ENCODE peak calls at places on chromosomes 16 and 17, in five cellular contexts. R is body of pancreas, L is GM04503, F is left ventricle myocardium inferior, W is AG09319. I is an unnamed sample.

GRCh38 chr16:79294568-79294967 is 306.0 kb downstream of the MAF start:
- DNase-seq in W (no peak), R (no peak), L (no peak), F (no peak), I (no peak)

GRCh38 chr16:54926166-54926838 is 4.4 kb upstream of the IRX5 start:
- DNase-seq in L (no peak), F (no peak), W (no peak), R (no peak), I (no peak)

GRCh38 chr17:28532063-28532960 is 20.1 kb downstream of the UNC119 start:
- DNase-seq in R (no peak), F (no peak), W (no peak), L (no peak), I (no peak)

GRCh38 chr17:8122391-8122922 is 1.4 kb downstream of the HES7 start:
- DNase-seq in L (no peak), R (no peak), F (no peak), W (no peak), I (no peak)

GRCh38 chr17:2170023-2170422 is 115.1 kb downstream of the HIC1 start:
- DNase-seq in L (no peak), R (no peak), W (no peak), F (no peak), I (no peak)

GRCh38 chr16:12392585-12393089 is 411.1 kb downstream of the CPPED1 start:
- DNase-seq in L (peak; percentile 29), F (no peak), R (peak; percentile 14), W (no peak), I (no peak)

GRCh38 chr17:20228860-20229259 is 219.7 kb downstream of the SPECC1 start:
- DNase-seq in R (no peak), F (no peak), L (no peak), W (no peak), I (no peak)

GRCh38 chr16:48282636-48283263 is 35.4 kb upstream of the ABCC11 start:
- DNase-seq in W (no peak), F (no peak), R (no peak), L (no peak), I (no peak)

GRCh38 chr16:90020260-90020837 is 1.1 kb upstream of the DBNDD1 start:
- DNase-seq in F (no peak), W (no peak), L (no peak), R (no peak), I (no peak)

GRCh38 chr17:15384142-15384803 is 42.9 kb upstream of the TEKT3 start:
- DNase-seq in W (no peak), F (peak; percentile 71), L (no peak), R (no peak), I (no peak)

GRCh38 chr17:16936536-16937310 is 35.2 kb downstream of the TNFRSF13B start:
- DNase-seq in W (no peak), F (peak; percentile 1), L (no peak), R (no peak), I (no peak)

GRCh38 chr17:76506408-76507328 is 5.4 kb upstream of the RHBDF2 start:
- DNase-seq in W (no peak), L (no peak), F (peak; percentile 80), R (peak; percentile 85), I (peak; percentile 87)

GRCh38 chr17:76585649-76586593 is at the start of gene ST6GALNAC2:
- DNase-seq in W (no peak), R (peak; percentile 80), F (peak; percentile 69), L (no peak), I (peak; percentile 72)

GRCh38 chr17:16945513-16946201 is 26.3 kb downstream of the TNFRSF13B start:
- DNase-seq in R (peak; percentile 66), W (no peak), F (no peak), L (no peak), I (no peak)

GRCh38 chr16:65121870-65122723 is at the start of gene CDH11:
- DNase-seq in W (peak; percentile 87), F (peak; percentile 60), R (peak; percentile 16), L (no peak), I (peak; percentile 90)

GRCh38 chr17:9258115-9259020 is 237.1 kb downstream of the NTN1 start:
- DNase-seq in F (no peak), W (no peak), R (no peak), L (no peak), I (no peak)

GRCh38 chr17:43125133-43125966 is at the start of gene BRCA1:
- DNase-seq in W (peak; percentile 97), R (peak; percentile 96), F (peak; percentile 85), L (peak; percentile 96), I (peak; percentile 94)

GRCh38 chr16:10740000-10740844 is 3.4 kb upstream of the NUBP1 start:
- DNase-seq in L (no peak), F (no peak), W (no peak), R (peak; percentile 67), I (no peak)

GRCh38 chr16:56348168-56349085 is 76.9 kb downstream of the AMFR start:
- DNase-seq in L (no peak), W (no peak), R (no peak), F (no peak), I (peak; percentile 32)

GRCh38 chr17:60095381-60095780 is 16.7 kb upstream of the HEATR6 start:
- DNase-seq in W (no peak), L (no peak), R (no peak), F (no peak), I (no peak)

GRCh38 chr17:36825956-36826350 is 111.3 kb upstream of the LHX1 start:
- DNase-seq in R (no peak), L (no peak), F (no peak), W (no peak), I (no peak)

GRCh38 chr17:21061158-21061835 is 18.5 kb upstream of the USP22 start:
- DNase-seq in W (no peak), F (no peak), R (no peak), L (no peak), I (no peak)

GRCh38 chr16:87369796-87370719 is 13.5 kb downstream of the FBXO31 start:
- DNase-seq in F (peak; percentile 50), R (no peak), L (no peak), W (no peak), I (peak; percentile 51)

GRCh38 chr16:11583889-11584565 is 2.7 kb downstream of the LITAF start:
- DNase-seq in W (no peak), F (peak; percentile 9), L (no peak), R (peak; percentile 28), I (peak; percentile 52)

GRCh38 chr16:1048442-1049112 is 24.0 kb upstream of the SSTR5 start:
- DNase-seq in R (peak; percentile 51), F (peak; percentile 75), L (no peak), W (no peak), I (peak; percentile 70)

GRCh38 chr16:62035115-62036092 is 834 bp downstream of the CDH8 start:
- DNase-seq in F (no peak), L (no peak), W (no peak), R (no peak), I (no peak)

GRCh38 chr16:57747496-57747895 is 11.9 kb downstream of the KATNB1 start:
- DNase-seq in W (no peak), R (no peak), F (no peak), L (no peak), I (no peak)

GRCh38 chr17:330993-331701 is 21.5 kb downstream of the RPH3AL start:
- DNase-seq in R (peak; percentile 57), L (no peak), W (no peak), F (peak; percentile 81), I (peak; percentile 79)

GRCh38 chr16:1772908-1773702 is at the start of gene MRPS34:
- DNase-seq in F (peak; percentile 86), R (peak; percentile 87), L (no peak), W (peak; percentile 42), I (peak; percentile 94)

GRCh38 chr16:86984975-86985655 is 332.1 kb downstream of the C16orf95 start:
- DNase-seq in R (no peak), L (no peak), F (peak; percentile 75), W (no peak), I (no peak)

GRCh38 chr16:87305505-87306391 is 11.4 kb downstream of the C16orf95 start:
- DNase-seq in R (no peak), F (no peak), L (peak; percentile 45), W (peak; percentile 25), I (no peak)

GRCh38 chr16:1338119-1338730 is 4.8 kb downstream of the BAIAP3 start:
- DNase-seq in F (no peak), L (no peak), W (no peak), R (peak; percentile 73), I (no peak)

GRCh38 chr16:88454315-88455057 is 1.4 kb downstream of the ZFPM1 start:
- DNase-seq in R (peak; percentile 65), F (no peak), W (no peak), L (no peak), I (no peak)

GRCh38 chr16:19578378-19578851 is 22.9 kb downstream of the VPS35L start:
- DNase-seq in R (no peak), L (no peak), W (no peak), F (no peak), I (no peak)

GRCh38 chr17:21098934-21099687 is 27.7 kb upstream of the DHRS7B start:
- DNase-seq in F (peak; percentile 32), L (no peak), R (peak; percentile 25), W (peak; percentile 12), I (peak; percentile 64)

GRCh38 chr17:56481654-56482053 is 111.8 kb upstream of the NOG start:
- DNase-seq in F (no peak), W (no peak), R (no peak), L (no peak), I (no peak)

GRCh38 chr16:10965440-10966039 is 21.2 kb downstream of the CLEC16A start:
- DNase-seq in F (no peak), L (no peak), W (no peak), R (no peak), I (no peak)

I was measured in aorta.